ENCODE peak calls at places on chromosomes 13 and 19, in ten cellular contexts. L is CD8-positive, alpha-beta T cell; B is spleen; J is coronary artery; O is pancreas; H is mesothelial cell of epicardium; S is mucosa of descending colon; U is colonic mucosa; V is GM12864; P is PC-3. T is an unnamed sample.

GRCh38 chr13:110524484-110525254 is 36.9 kb downstream of the RAB20 start:
- DNase-seq in L (no peak), B (no peak), J (no peak), O (peak; percentile 68), H (no peak), S (peak; percentile 89), U (peak; percentile 92), V (no peak), P (peak; percentile 72), T (no peak)

GRCh38 chr13:59861676-59862075 is 302.1 kb downstream of the DIAPH3 start:
- DNase-seq in L (no peak), B (no peak), J (no peak), O (no peak), H (no peak), S (no peak), U (no peak), V (no peak), P (peak; percentile 49), T (no peak)

GRCh38 chr13:98129059-98129741 is 13.7 kb upstream of the FARP1 start:
- DNase-seq in L (no peak), B (no peak), J (no peak), O (no peak), H (no peak), S (no peak), U (no peak), V (no peak), P (peak; percentile 35), T (no peak)

GRCh38 chr19:42040031-42040430 is 30.0 kb downstream of the GRIK5 start:
- DNase-seq in L (no peak), B (no peak), J (no peak), O (no peak), H (no peak), S (no peak), U (no peak), V (no peak), P (no peak), T (no peak)

GRCh38 chr13:84207509-84207908 is 325.2 kb upstream of the SLITRK1 start:
- DNase-seq in L (no peak), B (no peak), J (no peak), O (no peak), H (no peak), S (no peak), U (no peak), V (no peak), P (no peak), T (no peak)

GRCh38 chr13:85223883-85224656 is 575.1 kb downstream of the SLITRK6 start:
- DNase-seq in L (no peak), B (no peak), J (no peak), O (no peak), H (no peak), S (no peak), U (no peak), V (no peak), P (no peak), T (no peak)

GRCh38 chr13:31639443-31640163 is 99.7 kb upstream of the RXFP2 start:
- DNase-seq in L (no peak), B (no peak), J (no peak), O (no peak), H (no peak), S (no peak), U (no peak), V (no peak), P (peak; percentile 7), T (no peak)

GRCh38 chr13:102003848-102004570 is 397.8 kb downstream of the FGF14 start:
- DNase-seq in L (no peak), B (no peak), J (no peak), O (no peak), H (no peak), S (no peak), U (no peak), V (no peak), P (no peak), T (no peak)

GRCh38 chr13:74135306-74136088 is 1.3 kb upstream of the KLF12 start:
- DNase-seq in L (peak; percentile 53), B (peak; percentile 92), J (peak; percentile 84), O (peak; percentile 66), H (peak; percentile 45), S (peak; percentile 84), U (peak; percentile 74), V (no peak), P (peak; percentile 63), T (peak; percentile 85)

GRCh38 chr13:74134777-74135305 is 637 bp upstream of the KLF12 start:
- DNase-seq in L (peak; percentile 52), B (no peak), J (peak; percentile 74), O (peak; percentile 79), H (peak; percentile 39), S (peak; percentile 82), U (peak; percentile 70), V (no peak), P (peak; percentile 51), T (no peak)

GRCh38 chr13:74133657-74134201 is 475 bp downstream of the KLF12 start:
- DNase-seq in L (peak; percentile 84), B (peak; percentile 96), J (peak; percentile 90), O (peak; percentile 78), H (peak; percentile 76), S (peak; percentile 93), U (peak; percentile 82), V (peak; percentile 93), P (peak; percentile 35), T (peak; percentile 86)

GRCh38 chr13:74134226-74134776 is at the start of gene KLF12:
- DNase-seq in L (peak; percentile 89), B (peak; percentile 97), J (peak; percentile 92), O (peak; percentile 87), H (peak; percentile 73), S (peak; percentile 95), U (peak; percentile 93), V (peak; percentile 90), P (peak; percentile 81), T (peak; percentile 93)

GRCh38 chr13:74136089-74136658 is 2.0 kb upstream of the KLF12 start:
- DNase-seq in L (no peak), B (peak; percentile 86), J (peak; percentile 76), O (peak; percentile 58), H (no peak), S (peak; percentile 63), U (peak; percentile 51), V (no peak), P (peak; percentile 18), T (peak; percentile 22)
- TF ChIP-seq CTCF in L (no peak), B (no peak), J (no peak), O (no peak), H (no peak), S (no peak), U (no peak), V (no peak), P (no peak), T (no peak)

DNA sequence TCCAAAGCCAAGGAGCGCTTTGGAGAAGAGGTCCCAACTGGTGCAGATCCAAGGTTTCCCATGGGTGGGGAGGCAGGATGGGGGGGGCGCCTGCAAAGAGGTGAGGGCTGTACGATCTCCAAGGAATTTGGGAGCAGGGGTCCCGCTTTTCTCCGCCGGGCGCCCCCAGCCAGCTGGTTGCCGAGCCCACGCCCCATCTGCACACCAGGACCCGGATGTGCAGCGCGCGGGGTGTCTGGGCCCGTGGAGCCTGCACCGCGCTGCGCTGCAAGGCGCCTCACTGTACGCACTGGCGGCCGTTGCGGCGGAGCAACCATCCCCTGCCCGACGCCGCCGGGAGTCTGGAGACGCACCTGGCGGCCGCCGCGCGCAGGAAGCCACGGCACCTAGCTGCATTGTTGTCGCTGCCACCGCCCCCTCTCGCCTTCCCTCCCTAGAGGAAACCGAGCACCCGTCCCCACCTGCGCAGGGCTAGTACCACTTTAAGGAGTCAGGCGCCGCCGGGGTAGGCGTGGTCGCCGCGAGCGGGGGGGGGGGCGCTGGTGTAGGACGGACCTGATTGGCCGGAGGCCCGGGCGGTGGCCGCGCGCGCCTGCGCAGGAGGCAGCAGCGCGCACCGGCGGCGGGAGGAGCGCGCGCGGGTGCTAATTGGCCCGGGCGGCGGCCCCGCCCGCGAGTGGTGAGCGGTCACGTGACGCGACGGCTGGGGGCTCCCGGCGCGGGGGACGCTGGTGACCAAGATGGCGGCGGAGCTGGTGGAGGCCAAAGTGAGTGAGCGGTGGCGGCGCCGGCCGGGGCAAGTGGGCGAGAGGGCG is at the start of gene PIAS4:
- DNase-seq in L (peak; percentile 95), B (peak; percentile 99), J (peak; percentile 97), O (peak; percentile 98), H (peak; percentile 97), S (peak; percentile 97), U (peak; percentile 96), V (peak; percentile 84), P (peak; percentile 92), T (peak; percentile 100)
- TF ChIP-seq CTCF in L (no peak), B (peak; percentile 42), J (no peak), O (no peak), H (no peak), S (no peak), U (no peak), V (no peak), P (no peak), T (no peak)

GRCh38 chr13:74009100-74009668 is 125.0 kb downstream of the KLF12 start:
- DNase-seq in L (no peak), B (no peak), J (no peak), O (no peak), H (no peak), S (no peak), U (no peak), V (no peak), P (no peak), T (no peak)

GRCh38 chr13:74017301-74018092 is 116.7 kb downstream of the KLF12 start:
- DNase-seq in L (no peak), B (no peak), J (no peak), O (no peak), H (no peak), S (no peak), U (no peak), V (no peak), P (no peak), T (no peak)

GRCh38 chr13:74015137-74015536 is 119.1 kb downstream of the KLF12 start:
- DNase-seq in L (no peak), B (no peak), J (no peak), O (no peak), H (no peak), S (no peak), U (no peak), V (no peak), P (peak; percentile 59), T (no peak)
- TF ChIP-seq CTCF in L (peak; percentile 44), B (no peak), J (no peak), O (no peak), H (peak; percentile 31), S (no peak), U (no peak), V (peak; percentile 19), P (peak; percentile 50), T (no peak)

GRCh38 chr13:73251866-73252265 is 193.1 kb downstream of the KLF5 start:
- DNase-seq in L (no peak), B (no peak), J (no peak), O (no peak), H (no peak), S (no peak), U (no peak), V (no peak), P (no peak), T (no peak)

GRCh38 chr13:73250061-73250460 is 191.3 kb downstream of the KLF5 start:
- DNase-seq in L (no peak), B (no peak), J (no peak), O (no peak), H (no peak), S (no peak), U (no peak), V (no peak), P (no peak), T (no peak)

GRCh38 chr13:73245271-73245670 is 186.5 kb downstream of the KLF5 start:
- DNase-seq in L (no peak), B (no peak), J (no peak), O (no peak), H (no peak), S (no peak), U (no peak), V (no peak), P (no peak), T (no peak)

GRCh38 chr13:73248154-73248553 is 189.3 kb downstream of the KLF5 start:
- DNase-seq in L (no peak), B (no peak), J (no peak), O (no peak), H (no peak), S (no peak), U (no peak), V (no peak), P (no peak), T (no peak)

DNA sequence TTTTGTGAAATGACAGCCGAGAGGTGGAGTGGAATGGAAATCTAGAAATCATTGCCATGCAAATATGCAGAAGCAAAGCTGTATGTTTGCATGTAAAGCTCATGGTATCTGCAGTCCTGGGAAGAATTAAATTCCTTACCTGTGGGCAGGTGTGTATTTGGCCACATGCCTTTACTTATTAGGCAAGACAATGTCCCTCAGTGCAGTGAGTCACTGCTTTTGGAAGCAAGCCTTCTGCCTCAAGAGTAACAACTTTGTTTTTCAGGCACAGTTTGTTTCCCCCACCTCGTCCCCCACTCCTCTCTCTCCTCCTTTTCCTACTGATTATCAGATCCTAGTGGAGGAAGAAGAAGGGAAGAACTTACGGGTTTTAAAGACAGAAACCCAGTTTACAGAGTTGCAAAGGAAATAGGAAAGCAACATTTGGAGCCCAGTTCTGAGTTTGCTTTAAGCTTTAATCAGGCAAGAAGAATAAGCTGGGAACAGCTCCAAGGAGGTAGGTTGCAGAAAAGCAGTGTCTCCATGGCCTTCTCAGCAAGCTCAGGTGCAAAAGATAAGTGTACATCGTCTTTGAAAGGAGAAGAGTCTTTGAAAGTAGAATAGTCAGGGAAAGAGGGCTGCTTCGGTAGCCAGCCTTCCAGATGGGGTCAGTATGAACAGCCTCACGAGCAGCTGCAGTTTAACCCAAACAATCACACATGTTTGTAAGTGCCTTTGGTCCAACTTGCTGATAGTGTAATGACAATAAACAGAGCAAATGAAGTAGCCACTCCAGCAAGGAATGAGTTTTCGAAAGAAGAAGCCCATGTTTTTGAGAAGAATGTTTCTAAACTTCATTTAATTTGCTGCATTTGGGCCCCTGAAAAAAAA is 190.1 kb downstream of the KLF5 start:
- DNase-seq in L (no peak), B (no peak), J (no peak), O (no peak), H (no peak), S (no peak), U (peak; percentile 44), V (no peak), P (peak; percentile 92), T (no peak)
- TF ChIP-seq CTCF in L (no peak), B (no peak), J (no peak), O (no peak), H (no peak), S (no peak), U (no peak), V (no peak), P (no peak), T (no peak)